ENCODE peak calls at places on chromosomes 6 and 20, in four cellular contexts. V is hippocampal formation, K is AG04450, O is BJ. L is an unnamed sample.

GRCh38 chr20:59945731-59946130 is 5.5 kb downstream of the FAM217B start:
- DNase-seq in V (no peak), K (no peak), O (no peak), L (no peak)

GRCh38 chr6:90458353-90459224 is 128.3 kb downstream of the MAP3K7 start:
- DNase-seq in V (no peak), K (no peak), O (no peak), L (no peak)

GRCh38 chr6:130307752-130308361 is 58.0 kb upstream of the TMEM200A start:
- DNase-seq in V (no peak), K (peak), O (peak), L (no peak)

GRCh38 chr6:16420715-16421461 is 182.5 kb downstream of the GMPR start:
- DNase-seq in V (no peak), K (peak), O (peak), L (no peak)

GRCh38 chr6:29552512-29553051 is 7.0 kb downstream of the UBD start:
- DNase-seq in V (peak), K (peak), O (peak), L (peak)

GRCh38 chr6:42679358-42679757 is 43.0 kb downstream of the PRPH2 start:
- DNase-seq in V (no peak), K (no peak), O (no peak), L (no peak)

GRCh38 chr20:57061058-57061900 is 205.2 kb downstream of the BMP7 start:
- DNase-seq in V (no peak), K (no peak), O (no peak), L (no peak)

GRCh38 chr6:120005292-120005976 is 655.9 kb upstream of the MAN1A1 start:
- DNase-seq in V (no peak), K (no peak), O (no peak), L (no peak)

GRCh38 chr6:37171141-37171969 is 1.4 kb downstream of the PIM1 start:
- DNase-seq in V (peak), K (no peak), O (no peak), L (peak)

GRCh38 chr6:33417127-33417902 is 592 bp downstream of the CUTA start:
- DNase-seq in V (no peak), K (peak), O (peak), L (no peak)

GRCh38 chr6:98586163-98586562 is 248.2 kb upstream of the POU3F2 start:
- DNase-seq in V (no peak), K (no peak), O (no peak), L (no peak)

GRCh38 chr6:168526841-168527281 is 85.9 kb downstream of the SMOC2 start:
- DNase-seq in V (no peak), K (no peak), O (no peak), L (no peak)

GRCh38 chr6:90466191-90466940 is 120.5 kb downstream of the MAP3K7 start:
- DNase-seq in V (no peak), K (no peak), O (no peak), L (no peak)